ENCODE peak calls at places on chromosomes 16 and 17, in five cellular contexts. J is upper lobe of left lung; F is activated naive CD4-positive, alpha-beta T cell treated with anti-CD3 and anti-CD28 coated beads, Interleukin-2, amount 10 ng/mL, durations not matched to agents 7 days and 5 days; A is activated CD8-positive, alpha-beta T cell treated with anti-CD3 and anti-CD28 coated beads, Interleukin-2, amount 10 ng/mL, durations not matched to agents 7 days and 5 days; W is activated CD4-positive, alpha-beta T cell treated with anti-CD3 and anti-CD28 coated beads, Interleukin-2, amount 10 ng/mL, durations not matched to agents 7 days and 5 days. M is an unnamed sample.
A peak's percentile ranks its signal among the peaks of the same experiment; 100 is the strongest.

GRCh38 chr17:8862213-8863056 is 5.0 kb downstream of the PIK3R6 start:
- DNase-seq in W (no peak), F (no peak), A (no peak), J (no peak), M (no peak)

GRCh38 chr17:21129023-21129681 is 2.4 kb downstream of the DHRS7B start:
- DNase-seq in A (no peak), J (no peak), F (no peak), W (no peak), M (no peak)

GRCh38 chr17:83173180-83173996 is 94.0 kb downstream of the METRNL start:
- DNase-seq in A (no peak), W (no peak), F (no peak), J (peak; percentile 18), M (no peak)

GRCh38 chr17:60959696-60960095 is 282.0 kb downstream of the BCAS3 start:
- DNase-seq in W (no peak), J (no peak), F (no peak), A (no peak), M (no peak)

GRCh38 chr17:69828087-69828486 is 246.9 kb upstream of the KCNJ16 start:
- DNase-seq in A (no peak), J (no peak), F (no peak), W (no peak), M (no peak)

GRCh38 chr16:50464325-50465290 is 83.6 kb upstream of the NKD1 start:
- DNase-seq in A (no peak), F (no peak), W (no peak), J (peak; percentile 15), M (no peak)

GRCh38 chr17:71392715-71393567 is 727.9 kb upstream of the SOX9 start:
- DNase-seq in J (no peak), F (no peak), A (no peak), W (no peak), M (no peak)

GRCh38 chr16:58418601-58419000 is 26.3 kb downstream of the GINS3 start:
- DNase-seq in J (no peak), F (no peak), W (no peak), A (no peak), M (no peak)

GRCh38 chr16:48347191-48347860 is 37.9 kb downstream of the SIAH1 start:
- DNase-seq in W (no peak), A (no peak), F (no peak), J (no peak), M (no peak)

GRCh38 chr16:48608452-48608851 is 1.5 kb downstream of the N4BP1 start:
- DNase-seq in W (peak; percentile 47), F (peak; percentile 41), J (no peak), A (peak; percentile 51), M (peak; percentile 22)

GRCh38 chr16:85334718-85335583 is 222.7 kb upstream of the CIBAR2 start:
- DNase-seq in F (peak; percentile 37), W (peak; percentile 32), A (peak; percentile 47), J (no peak), M (no peak)

GRCh38 chr16:51048544-51048943 is 102.5 kb downstream of the SALL1 start:
- DNase-seq in J (no peak), A (no peak), W (no peak), F (no peak), M (no peak)

GRCh38 chr17:19237389-19238166 is 412 bp downstream of the EPN2 start:
- DNase-seq in J (peak; percentile 24), F (peak; percentile 21), A (no peak), W (no peak), M (peak; percentile 7)

GRCh38 chr16:14609716-14610115 is 20.3 kb downstream of the PARN start:
- DNase-seq in J (no peak), F (no peak), A (no peak), W (no peak), M (no peak)

GRCh38 chr16:73020409-73020884 is 27.5 kb downstream of the ZFHX3 start:
- DNase-seq in F (no peak), A (no peak), J (peak; percentile 40), W (no peak), M (no peak)

GRCh38 chr17:83116783-83117555 is 37.6 kb downstream of the METRNL start:
- DNase-seq in F (no peak), J (no peak), A (no peak), W (no peak), M (no peak)

GRCh38 chr16:20850981-20851380 is 44.7 kb downstream of the REXO5 start:
- DNase-seq in W (no peak), J (peak; percentile 53), A (no peak), F (no peak), M (no peak)

GRCh38 chr17:79258042-79258441 is 183.4 kb downstream of the ENGASE start:
- DNase-seq in F (no peak), W (no peak), J (no peak), A (no peak), M (no peak)

GRCh38 chr16:80718480-80719220 is 85.7 kb downstream of the CDYL2 start:
- DNase-seq in A (no peak), W (no peak), J (peak; percentile 40), F (no peak), M (no peak)

GRCh38 chr16:57632568-57632967 is 4.1 kb downstream of the ADGRG1 start:
- DNase-seq in J (no peak), W (no peak), A (no peak), F (no peak), M (no peak)

GRCh38 chr17:37384560-37385160 is 8.9 kb downstream of the C17orf78 start:
- DNase-seq in A (no peak), J (no peak), W (no peak), F (no peak), M (no peak)

GRCh38 chr16:31202402-31203385 is at the start of gene PYCARD:
- DNase-seq in J (peak; percentile 81), W (peak; percentile 46), A (peak; percentile 58), F (peak; percentile 68), M (no peak)

GRCh38 chr17:6831662-6832263 is at the start of gene TEKT1:
- DNase-seq in F (peak; percentile 84), W (peak; percentile 80), J (peak; percentile 87), A (peak; percentile 75), M (peak; percentile 59)

GRCh38 chr16:12580809-12581208 is 222.9 kb downstream of the CPPED1 start:
- DNase-seq in A (no peak), F (no peak), W (no peak), J (no peak), M (no peak)

GRCh38 chr16:53864819-53865491 is 161.0 kb downstream of the FTO start:
- DNase-seq in J (no peak), A (no peak), F (no peak), W (no peak), M (no peak)

GRCh38 chr16:81088836-81089235 is 7.4 kb downstream of the GCSH start:
- DNase-seq in F (no peak), J (no peak), A (no peak), W (no peak), M (no peak)

GRCh38 chr17:8532021-8532420 is 96.3 kb downstream of the NDEL1 start:
- DNase-seq in J (no peak), A (no peak), W (no peak), F (no peak), M (no peak)

GRCh38 chr16:2813661-2814288 is 3.3 kb upstream of the PRSS21 start:
- DNase-seq in F (peak; percentile 16), J (no peak), A (no peak), W (no peak), M (no peak)

GRCh38 chr17:67119102-67119501 is 74.7 kb downstream of the CACNG1 start:
- DNase-seq in J (no peak), W (no peak), F (no peak), A (no peak), M (no peak)

M was measured in effector CD4-positive, alpha-beta T cell.